ENCODE peak calls at places on chromosomes 2 and 18, in eight cellular contexts. One of them, this sample, is unnamed. For H3K9me3 and H3K27me3, the result is how much of the 10 kb centered on the place peaks cover.

GRCh38 chr2:197500503-197501179 is 462 bp downstream of the HSPE1 start:
- DNase-seq in transverse colon: no peak
- DNase-seq in endodermal cell: no peak
- DNase-seq in mammary epithelial cell: peak
- DNase-seq in SJCRH30: no peak
- DNase-seq in esophagus squamous epithelium: no peak
- DNase-seq in heart left ventricle: no peak
- DNase-seq in CD8-positive, alpha-beta memory T cell: no peak
- DNase-seq in this sample: no peak

GRCh38 chr18:20971886-20972267 is 139.7 kb downstream of the ROCK1 start:
- DNase-seq in CD8-positive, alpha-beta memory T cell: no peak
- DNase-seq in endodermal cell: no peak
- DNase-seq in mammary epithelial cell: peak
- DNase-seq in heart left ventricle: no peak
- DNase-seq in esophagus squamous epithelium: no peak
- DNase-seq in SJCRH30: peak
- DNase-seq in transverse colon: no peak
- DNase-seq in this sample: no peak

GRCh38 chr18:24727685-24728084 is 267.2 kb downstream of the HRH4 start:
- DNase-seq in transverse colon: no peak
- DNase-seq in SJCRH30: no peak
- DNase-seq in endodermal cell: peak
- DNase-seq in CD8-positive, alpha-beta memory T cell: no peak
- DNase-seq in heart left ventricle: no peak
- DNase-seq in mammary epithelial cell: no peak
- DNase-seq in esophagus squamous epithelium: no peak
- DNase-seq in this sample: no peak

GRCh38 chr2:215767625-215768024 is 245.7 kb downstream of the MREG start:
- DNase-seq in CD8-positive, alpha-beta memory T cell: no peak
- DNase-seq in esophagus squamous epithelium: no peak
- DNase-seq in transverse colon: no peak
- DNase-seq in mammary epithelial cell: no peak
- DNase-seq in SJCRH30: no peak
- DNase-seq in endodermal cell: no peak
- DNase-seq in heart left ventricle: no peak
- DNase-seq in this sample: no peak

GRCh38 chr2:33013684-33014110 is 66.9 kb downstream of the LTBP1 start:
- DNase-seq in transverse colon: no peak
- DNase-seq in endodermal cell: no peak
- DNase-seq in SJCRH30: peak
- DNase-seq in CD8-positive, alpha-beta memory T cell: no peak
- DNase-seq in mammary epithelial cell: peak
- DNase-seq in esophagus squamous epithelium: no peak
- DNase-seq in heart left ventricle: no peak
- DNase-seq in this sample: no peak

GRCh38 chr18:24198461-24198860 is 59.6 kb downstream of the CABYR start:
- DNase-seq in transverse colon: no peak
- DNase-seq in CD8-positive, alpha-beta memory T cell: no peak
- DNase-seq in heart left ventricle: no peak
- DNase-seq in SJCRH30: peak
- DNase-seq in esophagus squamous epithelium: no peak
- DNase-seq in mammary epithelial cell: no peak
- DNase-seq in endodermal cell: no peak
- DNase-seq in this sample: no peak

GRCh38 chr2:67854798-67855197 is 208.0 kb downstream of the C1D start:
- DNase-seq in esophagus squamous epithelium: no peak
- DNase-seq in CD8-positive, alpha-beta memory T cell: no peak
- DNase-seq in transverse colon: no peak
- DNase-seq in mammary epithelial cell: no peak
- DNase-seq in SJCRH30: no peak
- DNase-seq in heart left ventricle: no peak
- DNase-seq in endodermal cell: peak
- DNase-seq in this sample: no peak

GRCh38 chr2:122883849-122884248 is 1128.4 kb downstream of the TSN start:
- DNase-seq in esophagus squamous epithelium: no peak
- DNase-seq in transverse colon: no peak
- DNase-seq in heart left ventricle: no peak
- DNase-seq in endodermal cell: no peak
- DNase-seq in SJCRH30: no peak
- DNase-seq in mammary epithelial cell: no peak
- DNase-seq in CD8-positive, alpha-beta memory T cell: no peak
- DNase-seq in this sample: no peak

GRCh38 chr2:100105678-100106054 is 36.7 kb downstream of the AFF3 start:
- DNase-seq in heart left ventricle: no peak
- DNase-seq in esophagus squamous epithelium: no peak
- DNase-seq in transverse colon: no peak
- DNase-seq in mammary epithelial cell: no peak
- DNase-seq in CD8-positive, alpha-beta memory T cell: no peak
- DNase-seq in endodermal cell: no peak
- DNase-seq in SJCRH30: no peak
- DNase-seq in this sample: no peak
- H3K4me3 ChIP-seq in heart left ventricle: peak
- H3K4me3 ChIP-seq in esophagus squamous epithelium: peak
- H3K4me3 ChIP-seq in transverse colon: peak
- H3K4me3 ChIP-seq in mammary epithelial cell: no peak
- H3K4me3 ChIP-seq in CD8-positive, alpha-beta memory T cell: no peak
- H3K4me3 ChIP-seq in endodermal cell: peak
- H3K4me3 ChIP-seq in SJCRH30: no peak
- H3K4me3 ChIP-seq in this sample: peak

GRCh38 chr2:80968450-80968849 is 663.9 kb upstream of the LRRTM1 start:
- DNase-seq in esophagus squamous epithelium: no peak
- DNase-seq in SJCRH30: peak
- DNase-seq in transverse colon: no peak
- DNase-seq in endodermal cell: peak
- DNase-seq in heart left ventricle: no peak
- DNase-seq in mammary epithelial cell: no peak
- DNase-seq in CD8-positive, alpha-beta memory T cell: no peak
- DNase-seq in this sample: no peak
- H3K9me3 ChIP-seq in esophagus squamous epithelium: under half
- H3K9me3 ChIP-seq in SJCRH30: under half
- H3K9me3 ChIP-seq in transverse colon: under half
- H3K9me3 ChIP-seq in endodermal cell: under half
- H3K9me3 ChIP-seq in heart left ventricle: half or more
- H3K9me3 ChIP-seq in mammary epithelial cell: under half
- H3K9me3 ChIP-seq in CD8-positive, alpha-beta memory T cell: under half
- H3K9me3 ChIP-seq in this sample: under half

GRCh38 chr18:5892772-5893431 is 2.4 kb downstream of the TMEM200C start:
- DNase-seq in endodermal cell: no peak
- DNase-seq in mammary epithelial cell: no peak
- DNase-seq in esophagus squamous epithelium: no peak
- DNase-seq in transverse colon: no peak
- DNase-seq in SJCRH30: no peak
- DNase-seq in CD8-positive, alpha-beta memory T cell: no peak
- DNase-seq in heart left ventricle: no peak
- DNase-seq in this sample: no peak

GRCh38 chr18:5895886-5896740 is 791 bp upstream of the TMEM200C start:
- DNase-seq in CD8-positive, alpha-beta memory T cell: no peak
- DNase-seq in endodermal cell: peak
- DNase-seq in SJCRH30: no peak
- DNase-seq in heart left ventricle: peak
- DNase-seq in mammary epithelial cell: no peak
- DNase-seq in transverse colon: no peak
- DNase-seq in esophagus squamous epithelium: no peak
- DNase-seq in this sample: no peak

GRCh38 chr18:5895300-5895885 is at the start of gene TMEM200C:
- DNase-seq in heart left ventricle: peak
- DNase-seq in transverse colon: no peak
- DNase-seq in mammary epithelial cell: no peak
- DNase-seq in CD8-positive, alpha-beta memory T cell: no peak
- DNase-seq in endodermal cell: peak
- DNase-seq in esophagus squamous epithelium: no peak
- DNase-seq in SJCRH30: no peak
- DNase-seq in this sample: no peak

GRCh38 chr18:5894215-5894612 is 1.1 kb downstream of the TMEM200C start:
- DNase-seq in mammary epithelial cell: no peak
- DNase-seq in esophagus squamous epithelium: no peak
- DNase-seq in endodermal cell: no peak
- DNase-seq in transverse colon: no peak
- DNase-seq in heart left ventricle: no peak
- DNase-seq in CD8-positive, alpha-beta memory T cell: no peak
- DNase-seq in SJCRH30: no peak
- DNase-seq in this sample: no peak

GRCh38 chr18:5894613-5895299 is 566 bp downstream of the TMEM200C start:
- DNase-seq in CD8-positive, alpha-beta memory T cell: no peak
- DNase-seq in mammary epithelial cell: no peak
- DNase-seq in heart left ventricle: no peak
- DNase-seq in SJCRH30: no peak
- DNase-seq in transverse colon: no peak
- DNase-seq in endodermal cell: peak
- DNase-seq in esophagus squamous epithelium: no peak
- DNase-seq in this sample: no peak
- H3K27me3 ChIP-seq in CD8-positive, alpha-beta memory T cell: under half
- H3K27me3 ChIP-seq in mammary epithelial cell: under half
- H3K27me3 ChIP-seq in heart left ventricle: half or more
- H3K27me3 ChIP-seq in SJCRH30: under half
- H3K27me3 ChIP-seq in transverse colon: half or more
- H3K27me3 ChIP-seq in endodermal cell: under half
- H3K27me3 ChIP-seq in esophagus squamous epithelium: half or more
- H3K27me3 ChIP-seq in this sample: under half

GRCh38 chr18:73147591-73147990 is 279.8 kb upstream of the NETO1 start:
- DNase-seq in CD8-positive, alpha-beta memory T cell: no peak
- DNase-seq in mammary epithelial cell: no peak
- DNase-seq in esophagus squamous epithelium: no peak
- DNase-seq in endodermal cell: no peak
- DNase-seq in heart left ventricle: no peak
- DNase-seq in transverse colon: no peak
- DNase-seq in SJCRH30: no peak
- DNase-seq in this sample: no peak

GRCh38 chr18:73150199-73150598 is 282.4 kb upstream of the NETO1 start:
- DNase-seq in transverse colon: no peak
- DNase-seq in endodermal cell: no peak
- DNase-seq in esophagus squamous epithelium: no peak
- DNase-seq in SJCRH30: no peak
- DNase-seq in mammary epithelial cell: no peak
- DNase-seq in CD8-positive, alpha-beta memory T cell: no peak
- DNase-seq in heart left ventricle: no peak
- DNase-seq in this sample: no peak

GRCh38 chr18:73156117-73156516 is 288.3 kb upstream of the NETO1 start:
- DNase-seq in heart left ventricle: no peak
- DNase-seq in mammary epithelial cell: peak
- DNase-seq in CD8-positive, alpha-beta memory T cell: no peak
- DNase-seq in transverse colon: no peak
- DNase-seq in esophagus squamous epithelium: no peak
- DNase-seq in endodermal cell: no peak
- DNase-seq in SJCRH30: no peak
- DNase-seq in this sample: no peak

GRCh38 chr18:73151086-73151485 is 283.3 kb upstream of the NETO1 start:
- DNase-seq in heart left ventricle: no peak
- DNase-seq in endodermal cell: no peak
- DNase-seq in SJCRH30: peak
- DNase-seq in transverse colon: no peak
- DNase-seq in CD8-positive, alpha-beta memory T cell: no peak
- DNase-seq in esophagus squamous epithelium: no peak
- DNase-seq in mammary epithelial cell: no peak
- DNase-seq in this sample: no peak

GRCh38 chr18:73153271-73153670 is 285.5 kb upstream of the NETO1 start:
- DNase-seq in heart left ventricle: no peak
- DNase-seq in CD8-positive, alpha-beta memory T cell: no peak
- DNase-seq in SJCRH30: no peak
- DNase-seq in transverse colon: no peak
- DNase-seq in endodermal cell: no peak
- DNase-seq in esophagus squamous epithelium: no peak
- DNase-seq in mammary epithelial cell: peak
- DNase-seq in this sample: peak
- H3K4me3 ChIP-seq in heart left ventricle: no peak
- H3K4me3 ChIP-seq in CD8-positive, alpha-beta memory T cell: no peak
- H3K4me3 ChIP-seq in SJCRH30: no peak
- H3K4me3 ChIP-seq in transverse colon: no peak
- H3K4me3 ChIP-seq in endodermal cell: no peak
- H3K4me3 ChIP-seq in esophagus squamous epithelium: no peak
- H3K4me3 ChIP-seq in mammary epithelial cell: no peak
- H3K4me3 ChIP-seq in this sample: no peak

GRCh38 chr2:128836559-128837100 is 518.0 kb upstream of the HS6ST1 start:
- DNase-seq in transverse colon: no peak
- DNase-seq in mammary epithelial cell: no peak
- DNase-seq in CD8-positive, alpha-beta memory T cell: no peak
- DNase-seq in endodermal cell: no peak
- DNase-seq in esophagus squamous epithelium: no peak
- DNase-seq in SJCRH30: no peak
- DNase-seq in heart left ventricle: no peak
- DNase-seq in this sample: no peak

GRCh38 chr2:128834853-128835252 is 516.2 kb upstream of the HS6ST1 start:
- DNase-seq in heart left ventricle: no peak
- DNase-seq in CD8-positive, alpha-beta memory T cell: no peak
- DNase-seq in esophagus squamous epithelium: no peak
- DNase-seq in mammary epithelial cell: no peak
- DNase-seq in transverse colon: no peak
- DNase-seq in SJCRH30: no peak
- DNase-seq in endodermal cell: no peak
- DNase-seq in this sample: no peak

GRCh38 chr2:128835342-128835855 is 516.7 kb upstream of the HS6ST1 start:
- DNase-seq in mammary epithelial cell: no peak
- DNase-seq in endodermal cell: no peak
- DNase-seq in SJCRH30: no peak
- DNase-seq in transverse colon: no peak
- DNase-seq in esophagus squamous epithelium: no peak
- DNase-seq in heart left ventricle: no peak
- DNase-seq in CD8-positive, alpha-beta memory T cell: no peak
- DNase-seq in this sample: no peak

GRCh38 chr2:128835974-128836373 is 517.3 kb upstream of the HS6ST1 start:
- DNase-seq in esophagus squamous epithelium: no peak
- DNase-seq in transverse colon: no peak
- DNase-seq in mammary epithelial cell: no peak
- DNase-seq in CD8-positive, alpha-beta memory T cell: no peak
- DNase-seq in endodermal cell: no peak
- DNase-seq in SJCRH30: no peak
- DNase-seq in heart left ventricle: no peak
- DNase-seq in this sample: no peak

GRCh38 chr2:128838244-128838643 is 519.6 kb upstream of the HS6ST1 start:
- DNase-seq in mammary epithelial cell: no peak
- DNase-seq in transverse colon: no peak
- DNase-seq in CD8-positive, alpha-beta memory T cell: no peak
- DNase-seq in SJCRH30: no peak
- DNase-seq in heart left ventricle: no peak
- DNase-seq in esophagus squamous epithelium: no peak
- DNase-seq in endodermal cell: no peak
- DNase-seq in this sample: no peak
- H3K9me3 ChIP-seq in mammary epithelial cell: under half
- H3K9me3 ChIP-seq in transverse colon: under half
- H3K9me3 ChIP-seq in CD8-positive, alpha-beta memory T cell: under half
- H3K9me3 ChIP-seq in SJCRH30: under half
- H3K9me3 ChIP-seq in heart left ventricle: under half
- H3K9me3 ChIP-seq in esophagus squamous epithelium: under half
- H3K9me3 ChIP-seq in endodermal cell: under half
- H3K9me3 ChIP-seq in this sample: under half

This sample was measured in MG63.